ENCODE peak calls at places on chromosomes 1 and 21, in five cellular contexts. One of them, this sample, is unnamed. For H3K4me1, the result is how much of the 10 kb centered on the place peaks cover.

GRCh38 chr1:93344484-93344883 is 1.2 kb upstream of the DR1 start:
- DNase-seq in fibroblast of lung: no peak
- DNase-seq in ovary: no peak
- DNase-seq in breast epithelium: no peak
- DNase-seq in heart right ventricle: no peak
- DNase-seq in this sample: no peak

GRCh38 chr1:13228343-13228781 is 2.4 kb upstream of the PRAMEF18 start:
- DNase-seq in ovary: no peak
- DNase-seq in breast epithelium: no peak
- DNase-seq in heart right ventricle: no peak
- DNase-seq in fibroblast of lung: no peak
- DNase-seq in this sample: no peak

GRCh38 chr1:7042322-7043231 is 257.3 kb downstream of the CAMTA1 start:
- DNase-seq in breast epithelium: no peak
- DNase-seq in heart right ventricle: no peak
- DNase-seq in ovary: no peak
- DNase-seq in fibroblast of lung: peak
- DNase-seq in this sample: peak

GRCh38 chr1:202058001-202058908 is 47.9 kb downstream of the ELF3 start:
- DNase-seq in ovary: no peak
- DNase-seq in heart right ventricle: no peak
- DNase-seq in breast epithelium: no peak
- DNase-seq in fibroblast of lung: peak
- DNase-seq in this sample: no peak

GRCh38 chr1:89896105-89896942 is 75.5 kb downstream of the LRRC8D start:
- DNase-seq in heart right ventricle: no peak
- DNase-seq in ovary: no peak
- DNase-seq in breast epithelium: no peak
- DNase-seq in fibroblast of lung: no peak
- DNase-seq in this sample: no peak

GRCh38 chr21:33229776-33230517 is at the start of gene IFNAR2:
- DNase-seq in breast epithelium: no peak
- DNase-seq in fibroblast of lung: peak
- DNase-seq in ovary: peak
- DNase-seq in heart right ventricle: peak
- DNase-seq in this sample: no peak

GRCh38 chr21:36207577-36208320 is 51.1 kb downstream of the DOP1B start:
- DNase-seq in breast epithelium: no peak
- DNase-seq in fibroblast of lung: no peak
- DNase-seq in ovary: no peak
- DNase-seq in heart right ventricle: no peak
- DNase-seq in this sample: peak

GRCh38 chr1:161009602-161010211 is 11.2 kb downstream of the F11R start:
- DNase-seq in heart right ventricle: no peak
- DNase-seq in fibroblast of lung: no peak
- DNase-seq in ovary: no peak
- DNase-seq in breast epithelium: no peak
- DNase-seq in this sample: no peak

GRCh38 chr1:197272791-197273190 is 4.7 kb downstream of the CRB1 start:
- DNase-seq in heart right ventricle: no peak
- DNase-seq in ovary: no peak
- DNase-seq in fibroblast of lung: no peak
- DNase-seq in breast epithelium: no peak
- DNase-seq in this sample: peak

GRCh38 chr1:172608098-172608601 is 50.8 kb upstream of the FASLG start:
- DNase-seq in breast epithelium: no peak
- DNase-seq in ovary: no peak
- DNase-seq in heart right ventricle: no peak
- DNase-seq in fibroblast of lung: no peak
- DNase-seq in this sample: no peak

GRCh38 chr1:47066931-47067330 is at the start of gene CYP4Z1:
- DNase-seq in ovary: no peak
- DNase-seq in heart right ventricle: no peak
- DNase-seq in fibroblast of lung: no peak
- DNase-seq in breast epithelium: no peak
- DNase-seq in this sample: no peak

GRCh38 chr21:31908106-31909031 is 35.5 kb downstream of the HUNK start:
- DNase-seq in heart right ventricle: no peak
- DNase-seq in breast epithelium: peak
- DNase-seq in fibroblast of lung: no peak
- DNase-seq in ovary: peak
- DNase-seq in this sample: no peak

GRCh38 chr1:29240986-29241385 is 4.7 kb downstream of the PTPRU start:
- DNase-seq in heart right ventricle: no peak
- DNase-seq in fibroblast of lung: no peak
- DNase-seq in breast epithelium: no peak
- DNase-seq in ovary: no peak
- DNase-seq in this sample: no peak

GRCh38 chr1:32028746-32029145 is 15.1 kb downstream of the KHDRBS1 start:
- DNase-seq in fibroblast of lung: no peak
- DNase-seq in breast epithelium: no peak
- DNase-seq in heart right ventricle: no peak
- DNase-seq in ovary: no peak
- DNase-seq in this sample: no peak

GRCh38 chr1:225422033-225422605 is 5.7 kb downstream of the LBR start:
- DNase-seq in breast epithelium: no peak
- DNase-seq in fibroblast of lung: no peak
- DNase-seq in ovary: no peak
- DNase-seq in heart right ventricle: no peak
- DNase-seq in this sample: no peak

GRCh38 chr1:42784547-42784945 is 245 bp upstream of the TMEM269 start:
- DNase-seq in ovary: no peak
- DNase-seq in fibroblast of lung: no peak
- DNase-seq in breast epithelium: no peak
- DNase-seq in heart right ventricle: no peak
- DNase-seq in this sample: no peak

GRCh38 chr21:39071623-39072214 is 111.5 kb downstream of the PSMG1 start:
- DNase-seq in ovary: no peak
- DNase-seq in heart right ventricle: no peak
- DNase-seq in breast epithelium: no peak
- DNase-seq in fibroblast of lung: peak
- DNase-seq in this sample: no peak

GRCh38 chr1:171134194-171134924 is 43.7 kb downstream of the FMO3 start:
- DNase-seq in heart right ventricle: no peak
- DNase-seq in ovary: no peak
- DNase-seq in breast epithelium: no peak
- DNase-seq in fibroblast of lung: no peak
- DNase-seq in this sample: no peak

GRCh38 chr1:115116511-115116910 is 27.2 kb upstream of the TSPAN2 start:
- DNase-seq in breast epithelium: no peak
- DNase-seq in fibroblast of lung: no peak
- DNase-seq in heart right ventricle: no peak
- DNase-seq in ovary: no peak
- DNase-seq in this sample: no peak

GRCh38 chr21:44407493-44407892 is 47.8 kb upstream of the LRRC3 start:
- DNase-seq in fibroblast of lung: no peak
- DNase-seq in heart right ventricle: no peak
- DNase-seq in ovary: no peak
- DNase-seq in breast epithelium: no peak
- DNase-seq in this sample: no peak

GRCh38 chr1:55989971-55990370 is 589.4 kb downstream of the PLPP3 start:
- DNase-seq in breast epithelium: no peak
- DNase-seq in fibroblast of lung: peak
- DNase-seq in heart right ventricle: no peak
- DNase-seq in ovary: no peak
- DNase-seq in this sample: no peak

GRCh38 chr1:232226197-232226681 is 403.7 kb downstream of the SIPA1L2 start:
- DNase-seq in heart right ventricle: no peak
- DNase-seq in breast epithelium: no peak
- DNase-seq in fibroblast of lung: peak
- DNase-seq in ovary: no peak
- DNase-seq in this sample: peak

DNA sequence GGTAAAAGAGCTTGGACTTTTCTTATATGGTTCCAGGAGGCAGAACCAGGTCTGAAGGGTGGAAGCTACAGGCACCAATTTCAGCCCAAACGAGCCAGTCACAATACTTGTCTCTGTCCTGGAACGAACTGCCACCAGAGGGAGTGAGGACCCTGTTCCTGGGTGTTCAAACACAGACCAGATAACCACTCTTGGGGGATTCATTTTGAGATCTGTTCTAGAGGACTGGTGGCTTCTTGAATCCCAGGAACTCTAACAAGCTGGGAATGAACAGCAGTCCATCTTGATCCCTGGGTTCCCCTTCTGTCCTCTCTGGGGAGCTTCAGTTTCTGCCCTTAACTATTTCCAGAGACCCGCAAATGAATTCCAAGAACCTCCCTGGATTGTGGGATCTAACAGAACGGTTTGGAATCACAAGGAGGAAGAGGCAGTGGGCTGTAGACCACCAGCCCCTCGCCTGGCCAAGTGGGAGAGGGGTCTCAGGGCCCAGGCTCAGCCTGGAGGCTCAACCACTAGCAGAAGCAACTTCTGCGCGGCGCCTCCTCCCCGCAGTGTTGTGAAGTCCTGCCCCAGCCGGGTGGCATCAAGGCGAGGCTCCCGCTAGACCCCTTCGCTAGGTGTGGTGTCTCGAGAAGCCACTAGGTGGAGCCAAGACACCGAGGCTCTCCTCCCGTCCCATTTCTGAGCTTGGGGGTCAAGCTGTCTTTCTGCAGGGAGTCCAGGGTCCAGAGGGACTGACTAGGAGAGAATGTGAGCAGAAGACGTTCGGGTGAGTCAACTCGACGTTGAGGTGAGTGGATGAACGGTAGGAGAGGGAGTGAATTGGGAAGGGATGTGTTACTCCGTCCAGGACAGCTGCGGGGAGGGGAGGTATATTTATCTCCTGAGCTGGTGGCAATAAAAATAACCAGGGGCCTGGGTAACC is 12.1 kb upstream of the NES start:
- DNase-seq in breast epithelium: peak
- DNase-seq in ovary: peak
- DNase-seq in fibroblast of lung: peak
- DNase-seq in heart right ventricle: peak
- DNase-seq in this sample: peak
- H3K4me1 ChIP-seq in breast epithelium: under half
- H3K4me1 ChIP-seq in ovary: under half
- H3K4me1 ChIP-seq in fibroblast of lung: under half
- H3K4me1 ChIP-seq in heart right ventricle: under half
- H3K4me1 ChIP-seq in this sample: under half

DNA sequence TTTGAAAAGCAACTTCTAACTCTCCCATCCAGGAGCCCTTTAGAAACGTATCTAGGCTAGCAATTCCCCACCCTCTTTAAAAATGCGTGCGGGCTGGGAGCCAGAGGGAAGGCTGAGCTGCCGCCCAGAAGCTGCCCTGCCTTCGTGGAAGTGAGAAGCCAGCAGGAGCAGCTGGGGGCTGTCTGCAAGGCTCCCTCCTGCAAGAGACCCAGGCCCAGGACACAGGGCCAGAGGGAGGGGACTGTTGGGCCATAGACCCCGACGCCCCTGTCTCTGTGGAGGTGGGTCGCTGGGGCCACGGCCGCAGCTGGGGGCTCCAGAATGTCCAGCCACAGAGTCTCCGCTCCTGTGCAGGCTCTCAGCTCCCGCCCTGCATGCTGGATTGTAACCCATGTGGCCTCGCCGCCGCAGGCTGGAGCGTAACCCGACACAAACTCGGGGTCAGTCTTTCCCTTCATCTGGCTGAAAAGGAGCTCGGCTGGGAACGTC is 31.0 kb upstream of the COL6A2 start:
- DNase-seq in heart right ventricle: no peak
- DNase-seq in breast epithelium: peak
- DNase-seq in ovary: peak
- DNase-seq in fibroblast of lung: peak
- DNase-seq in this sample: no peak
- H3K27ac ChIP-seq in heart right ventricle: peak
- H3K27ac ChIP-seq in breast epithelium: peak
- H3K27ac ChIP-seq in ovary: peak
- H3K27ac ChIP-seq in fibroblast of lung: peak
- H3K27ac ChIP-seq in this sample: no peak

GRCh38 chr1:39116116-39116607 is 88.3 kb upstream of the MACF1 start:
- DNase-seq in breast epithelium: no peak
- DNase-seq in ovary: no peak
- DNase-seq in heart right ventricle: no peak
- DNase-seq in fibroblast of lung: no peak
- DNase-seq in this sample: no peak
- H3K4me1 ChIP-seq in breast epithelium: under half
- H3K4me1 ChIP-seq in ovary: under half
- H3K4me1 ChIP-seq in heart right ventricle: under half
- H3K4me1 ChIP-seq in fibroblast of lung: under half
- H3K4me1 ChIP-seq in this sample: half or more

GRCh38 chr1:1306661-1307260 is 969 bp downstream of the ACAP3 start:
- DNase-seq in heart right ventricle: no peak
- DNase-seq in ovary: no peak
- DNase-seq in breast epithelium: no peak
- DNase-seq in fibroblast of lung: no peak
- DNase-seq in this sample: no peak
- H3K27ac ChIP-seq in heart right ventricle: peak
- H3K27ac ChIP-seq in ovary: peak
- H3K27ac ChIP-seq in breast epithelium: peak
- H3K27ac ChIP-seq in fibroblast of lung: peak
- H3K27ac ChIP-seq in this sample: no peak

GRCh38 chr1:151991663-151992344 is 1.9 kb downstream of the S100A10 start:
- DNase-seq in breast epithelium: no peak
- DNase-seq in ovary: no peak
- DNase-seq in fibroblast of lung: no peak
- DNase-seq in heart right ventricle: no peak
- DNase-seq in this sample: no peak

GRCh38 chr1:151990856-151991198 is 2.8 kb downstream of the S100A10 start:
- DNase-seq in heart right ventricle: peak
- DNase-seq in fibroblast of lung: peak
- DNase-seq in ovary: peak
- DNase-seq in breast epithelium: peak
- DNase-seq in this sample: no peak

GRCh38 chr1:151993084-151993733 is 450 bp downstream of the S100A10 start:
- DNase-seq in heart right ventricle: no peak
- DNase-seq in breast epithelium: no peak
- DNase-seq in fibroblast of lung: no peak
- DNase-seq in ovary: peak
- DNase-seq in this sample: no peak

GRCh38 chr1:151993734-151994496 is at the start of gene S100A10:
- DNase-seq in fibroblast of lung: peak
- DNase-seq in ovary: peak
- DNase-seq in heart right ventricle: peak
- DNase-seq in breast epithelium: peak
- DNase-seq in this sample: peak

GRCh38 chr1:151992345-151993083 is 1.1 kb downstream of the S100A10 start:
- DNase-seq in ovary: peak
- DNase-seq in heart right ventricle: peak
- DNase-seq in breast epithelium: peak
- DNase-seq in fibroblast of lung: peak
- DNase-seq in this sample: peak
- H3K4me1 ChIP-seq in ovary: under half
- H3K4me1 ChIP-seq in heart right ventricle: under half
- H3K4me1 ChIP-seq in breast epithelium: under half
- H3K4me1 ChIP-seq in fibroblast of lung: under half
- H3K4me1 ChIP-seq in this sample: under half